ENCODE peak calls at places on chromosomes 12 and 14, in six cellular contexts. Y, I, G, V, H and N are unnamed samples.
A peak's percentile ranks its signal among the peaks of the same experiment; 100 is the strongest.

GRCh38 chr12:20040194-20040593 is 328.1 kb upstream of the PDE3A start:
- DNase-seq in Y (no peak), I (no peak), G (no peak), V (no peak), H (no peak), N (no peak)

GRCh38 chr14:22973217-22974032 is 8.9 kb downstream of the AJUBA start:
- DNase-seq in Y (peak; percentile 70), I (no peak), G (peak; percentile 41), V (peak; percentile 51), H (no peak), N (peak; percentile 72)

GRCh38 chr12:40158592-40159111 is 52.8 kb upstream of the SLC2A13 start:
- DNase-seq in Y (peak; percentile 34), I (no peak), G (peak; percentile 69), V (no peak), H (peak; percentile 33), N (no peak)

GRCh38 chr14:24071836-24072420 is 566 bp downstream of the CPNE6 start:
- DNase-seq in Y (no peak), I (no peak), G (no peak), V (no peak), H (no peak), N (no peak)

GRCh38 chr12:52867636-52868035 is 18.8 kb upstream of the KRT78 start:
- DNase-seq in Y (no peak), I (no peak), G (no peak), V (peak; percentile 59), H (peak; percentile 74), N (no peak)

GRCh38 chr12:91367234-91367849 is 184.7 kb upstream of the DCN start:
- DNase-seq in Y (peak; percentile 29), I (no peak), G (no peak), V (no peak), H (no peak), N (peak; percentile 15)

GRCh38 chr14:60807247-60807646 is 72.7 kb downstream of the MNAT1 start:
- DNase-seq in Y (no peak), I (no peak), G (no peak), V (no peak), H (no peak), N (no peak)

GRCh38 chr12:94553875-94554274 is 94.2 kb upstream of the CEP83 start:
- DNase-seq in Y (no peak), I (no peak), G (no peak), V (no peak), H (no peak), N (no peak)

GRCh38 chr12:120015313-120015712 is 26.3 kb downstream of the BICDL1 start:
- DNase-seq in Y (no peak), I (no peak), G (no peak), V (no peak), H (no peak), N (no peak)
- TF ChIP-seq CTCF in Y (no peak), I (no peak), G (no peak), V (no peak), H (no peak), N (no peak)

GRCh38 chr14:85583311-85583710 is 53.4 kb downstream of the FLRT2 start:
- DNase-seq in Y (no peak), I (no peak), G (no peak), V (no peak), H (no peak), N (no peak)
- TF ChIP-seq CTCF in Y (no peak), I (no peak), G (no peak), V (no peak), H (no peak), N (no peak)

GRCh38 chr12:71124833-71125460 is 32.9 kb downstream of the TSPAN8 start:
- DNase-seq in Y (no peak), I (no peak), G (no peak), V (no peak), H (no peak), N (no peak)
- TF ChIP-seq CTCF in Y (no peak), I (no peak), G (no peak), V (no peak), H (no peak), N (no peak)

GRCh38 chr12:71994715-71995114 is 56.1 kb downstream of the TPH2 start:
- DNase-seq in Y (no peak), I (no peak), G (no peak), V (no peak), H (no peak), N (no peak)
- TF ChIP-seq CTCF in Y (no peak), I (no peak), G (no peak), V (no peak), H (no peak), N (no peak)

GRCh38 chr12:103768467-103769123 is 72.4 kb downstream of the NT5DC3 start:
- DNase-seq in Y (no peak), I (no peak), G (no peak), V (no peak), H (no peak), N (no peak)

GRCh38 chr12:103772367-103773108 is 68.5 kb downstream of the NT5DC3 start:
- DNase-seq in Y (no peak), I (no peak), G (no peak), V (no peak), H (no peak), N (no peak)

GRCh38 chr12:103773109-103773905 is 67.7 kb downstream of the NT5DC3 start:
- DNase-seq in Y (no peak), I (no peak), G (no peak), V (no peak), H (no peak), N (no peak)

GRCh38 chr12:103769240-103769945 is 71.6 kb downstream of the NT5DC3 start:
- DNase-seq in Y (no peak), I (no peak), G (peak; percentile 38), V (no peak), H (no peak), N (no peak)

DNA sequence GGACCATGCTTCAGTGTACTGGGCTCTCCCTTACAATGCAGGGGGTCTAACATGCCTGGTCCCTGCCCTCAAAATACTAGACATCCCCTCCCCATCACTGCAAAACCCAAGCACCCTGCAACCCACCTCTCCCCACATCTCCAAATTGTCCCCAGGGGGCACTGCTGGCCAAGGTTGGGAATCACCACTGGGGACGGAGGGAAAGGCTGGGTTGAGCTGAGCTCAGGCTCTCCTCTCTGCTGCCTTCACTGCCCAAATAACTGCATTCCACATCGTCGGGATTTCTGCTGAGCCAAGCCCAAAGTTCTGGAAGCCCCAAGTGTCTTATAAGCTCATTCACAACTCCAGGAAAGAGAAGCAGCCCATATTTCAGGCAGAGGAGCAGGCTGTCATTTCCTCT is 69.6 kb downstream of the NT5DC3 start:
- DNase-seq in Y (peak; percentile 51), I (no peak), G (peak; percentile 42), V (peak; percentile 48), H (peak; percentile 40), N (peak; percentile 23)
- TF ChIP-seq CTCF in Y (peak; percentile 78), I (peak; percentile 81), G (peak; percentile 38), V (peak; percentile 26), H (peak; percentile 53), N (peak; percentile 78)